ENCODE peak calls at places on chromosomes 7 and 10, in eight cellular contexts. J is mammary epithelial cell; X is CD8-positive, alpha-beta memory T cell; N is heart left ventricle; F is WERI-Rb-1; Q is transverse colon; M is GM23248; O is naive thymus-derived CD4-positive, alpha-beta T cell. T is an unnamed sample.

GRCh38 chr10:131187274-131187673 is 124.2 kb downstream of the TCERG1L start:
- DNase-seq in J (no peak), X (no peak), N (no peak), F (no peak), Q (no peak), M (no peak), O (no peak), T (no peak)

GRCh38 chr7:112495820-112496462 is 15.2 kb downstream of the LSMEM1 start:
- DNase-seq in J (peak; percentile 64), X (no peak), N (no peak), F (peak; percentile 62), Q (peak; percentile 61), M (peak; percentile 72), O (no peak), T (no peak)

GRCh38 chr7:51274955-51275354 is 41.7 kb downstream of the COBL start:
- DNase-seq in J (no peak), X (no peak), N (no peak), F (no peak), Q (no peak), M (no peak), O (no peak), T (no peak)

GRCh38 chr10:3068201-3068967 is 1.0 kb downstream of the PFKP start:
- DNase-seq in J (peak; percentile 42), X (peak; percentile 54), N (peak; percentile 71), F (peak; percentile 49), Q (peak; percentile 66), M (peak; percentile 80), O (peak; percentile 26), T (peak; percentile 65)

GRCh38 chr10:122379537-122379936 is 5.0 kb downstream of the PLEKHA1 start:
- DNase-seq in J (no peak), X (no peak), N (no peak), F (no peak), Q (no peak), M (no peak), O (no peak), T (no peak)

GRCh38 chr7:28020302-28020940 is 160.2 kb downstream of the JAZF1 start:
- DNase-seq in J (peak; percentile 73), X (peak; percentile 38), N (peak; percentile 57), F (peak; percentile 65), Q (peak; percentile 58), M (peak; percentile 85), O (no peak), T (peak; percentile 53)

GRCh38 chr7:134826105-134826504 is 46.7 kb downstream of the CALD1 start:
- DNase-seq in J (no peak), X (no peak), N (peak; percentile 59), F (no peak), Q (no peak), M (peak; percentile 76), O (no peak), T (no peak)

GRCh38 chr7:16086743-16087142 is 334.6 kb downstream of the CRPPA start:
- DNase-seq in J (peak; percentile 16), X (no peak), N (no peak), F (no peak), Q (no peak), M (no peak), O (no peak), T (no peak)

GRCh38 chr10:90222372-90222771 is 521.0 kb downstream of the KIF20B start:
- DNase-seq in J (peak; percentile 84), X (no peak), N (no peak), F (no peak), Q (no peak), M (peak; percentile 5), O (no peak), T (peak; percentile 15)

GRCh38 chr10:7533657-7534479 is 123.0 kb upstream of the SFMBT2 start:
- DNase-seq in J (no peak), X (no peak), N (no peak), F (no peak), Q (no peak), M (no peak), O (no peak), T (no peak)

GRCh38 chr10:130493446-130494198 is 357.4 kb downstream of the GLRX3 start:
- DNase-seq in J (no peak), X (no peak), N (no peak), F (peak; percentile 95), Q (no peak), M (no peak), O (no peak), T (peak; percentile 5)

GRCh38 chr10:47412869-47413268 is 28.8 kb upstream of the ZNF488 start:
- DNase-seq in J (no peak), X (no peak), N (no peak), F (no peak), Q (no peak), M (peak; percentile 18), O (no peak), T (no peak)

GRCh38 chr7:924541-925231 is 29.8 kb downstream of the ADAP1 start:
- DNase-seq in J (no peak), X (no peak), N (peak; percentile 16), F (no peak), Q (peak; percentile 38), M (peak; percentile 59), O (peak; percentile 17), T (peak; percentile 47)
- H3K4me3 ChIP-seq in J (no peak overlapping the region), X (no peak overlapping the region), N (no peak overlapping the region), F (no peak overlapping the region), Q (no peak overlapping the region), M (no peak overlapping the region), O (no peak overlapping the region), T (no peak overlapping the region)

GRCh38 chr7:43294080-43294630 is 181.7 kb downstream of the HECW1 start:
- DNase-seq in J (peak; percentile 86), X (no peak), N (no peak), F (no peak), Q (no peak), M (peak; percentile 87), O (no peak), T (peak; percentile 76)

GRCh38 chr7:43292384-43292783 is 179.9 kb downstream of the HECW1 start:
- DNase-seq in J (no peak), X (no peak), N (no peak), F (no peak), Q (no peak), M (no peak), O (no peak), T (no peak)

GRCh38 chr7:43290978-43291377 is 178.5 kb downstream of the HECW1 start:
- DNase-seq in J (no peak), X (no peak), N (no peak), F (no peak), Q (no peak), M (no peak), O (no peak), T (no peak)

GRCh38 chr7:43291789-43292188 is 179.3 kb downstream of the HECW1 start:
- DNase-seq in J (no peak), X (no peak), N (no peak), F (no peak), Q (no peak), M (no peak), O (no peak), T (no peak)

DNA sequence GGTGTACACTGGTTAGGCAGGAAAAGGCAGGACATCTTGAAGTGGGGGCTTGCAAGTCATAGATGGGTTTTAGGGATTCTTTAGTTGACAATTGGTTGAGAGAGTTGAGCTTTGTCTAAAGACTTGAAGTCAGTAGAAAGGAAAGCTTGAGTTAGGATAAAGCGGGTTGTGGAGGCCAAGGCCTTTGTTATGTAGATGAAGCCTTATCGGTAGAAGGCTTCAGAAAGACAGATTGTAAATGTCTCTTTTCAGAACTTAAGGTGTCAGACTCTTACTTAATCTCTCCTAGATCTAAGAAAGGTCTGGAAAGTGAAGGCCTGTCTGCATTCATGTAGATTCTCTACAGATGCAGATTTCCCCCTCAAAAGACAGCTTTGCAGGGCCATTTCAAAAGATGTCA is 177.4 kb downstream of the HECW1 start:
- DNase-seq in J (no peak), X (no peak), N (no peak), F (no peak), Q (no peak), M (no peak), O (no peak), T (no peak)
- H3K9me3 ChIP-seq in J (peaks cover 11% of the 10 kb centered on the region), X (no peaks in the 10 kb centered on the region), N (peaks cover 18% of the 10 kb centered on the region), F (peaks cover 9% of the 10 kb centered on the region), Q (no peaks in the 10 kb centered on the region), M (no peaks in the 10 kb centered on the region), O (no peaks in the 10 kb centered on the region), T (peaks cover 7% of the 10 kb centered on the region)

GRCh38 chr10:80893256-80893655 is 355.6 kb downstream of the SH2D4B start:
- DNase-seq in J (no peak), X (no peak), N (no peak), F (no peak), Q (no peak), M (no peak), O (no peak), T (no peak)
- H3K27me3 ChIP-seq in J (no peaks in the 10 kb centered on the region), X (no peaks in the 10 kb centered on the region), N (no peaks in the 10 kb centered on the region), F (no peaks in the 10 kb centered on the region), Q (no peaks in the 10 kb centered on the region), M (no peaks in the 10 kb centered on the region), O (no peaks in the 10 kb centered on the region), T (no peaks in the 10 kb centered on the region)

GRCh38 chr10:19634163-19634562 is 182.1 kb upstream of the PLXDC2 start:
- DNase-seq in J (no peak), X (no peak), N (no peak), F (no peak), Q (no peak), M (no peak), O (no peak), T (no peak)

GRCh38 chr10:19640864-19641263 is 175.4 kb upstream of the PLXDC2 start:
- DNase-seq in J (no peak), X (no peak), N (no peak), F (no peak), Q (no peak), M (no peak), O (no peak), T (no peak)

GRCh38 chr10:19638173-19638872 is 177.9 kb upstream of the PLXDC2 start:
- DNase-seq in J (peak; percentile 34), X (no peak), N (peak; percentile 42), F (no peak), Q (no peak), M (peak; percentile 84), O (no peak), T (peak; percentile 64)

GRCh38 chr10:19638873-19639233 is 177.4 kb upstream of the PLXDC2 start:
- DNase-seq in J (no peak), X (no peak), N (no peak), F (no peak), Q (no peak), M (no peak), O (no peak), T (no peak)
- H3K4me3 ChIP-seq in J (no peak overlapping the region), X (no peak overlapping the region), N (peak overlapping the region; percentile 39), F (no peak overlapping the region), Q (no peak overlapping the region), M (peak overlapping the region; percentile 40), O (no peak overlapping the region), T (peak overlapping the region; percentile 30)

GRCh38 chr10:62638062-62638477 is 166.4 kb upstream of the ADO start:
- DNase-seq in J (peak; percentile 70), X (peak; percentile 32), N (no peak), F (no peak), Q (no peak), M (peak; percentile 63), O (no peak), T (no peak)
- H3K9me3 ChIP-seq in J (no peaks in the 10 kb centered on the region), X (no peaks in the 10 kb centered on the region), N (no peaks in the 10 kb centered on the region), F (no peaks in the 10 kb centered on the region), Q (no peaks in the 10 kb centered on the region), M (no peaks in the 10 kb centered on the region), O (no peaks in the 10 kb centered on the region), T (peaks cover 2% of the 10 kb centered on the region)